ENCODE peak calls at places on chromosomes 4 and X, in six cellular contexts. W is tibial nerve; M is upper lobe of right lung; O is PC-3; N is CD8-positive, alpha-beta memory T cell; L is coronary artery. X is an unnamed sample.

GRCh38 chr4:26826721-26827120 is 33.9 kb upstream of the STIM2 start:
- DNase-seq in W (peak; percentile 22), M (no peak), O (no peak), N (no peak), L (no peak), X (no peak)

GRCh38 chr4:67687639-67688038 is 13.3 kb downstream of the UBA6 start:
- DNase-seq in W (no peak), M (no peak), O (no peak), N (no peak), L (no peak), X (no peak)

GRCh38 chrX:110241816-110242215 is 76.1 kb downstream of the AMMECR1 start:
- DNase-seq in W (no peak), M (no peak), O (peak; percentile 57), N (no peak), L (no peak), X (no peak)

GRCh38 chr4:56908206-56909082 is 744 bp downstream of the REST start:
- DNase-seq in W (peak; percentile 23), M (peak; percentile 89), O (peak; percentile 71), N (peak; percentile 78), L (peak; percentile 84), X (peak; percentile 39)

GRCh38 chrX:48761674-48762471 is at the start of gene GLOD5:
- DNase-seq in W (no peak), M (peak; percentile 81), O (peak; percentile 88), N (no peak), L (no peak), X (peak; percentile 21)

GRCh38 chrX:71302461-71303213 is 1.1 kb downstream of the ITGB1BP2 start:
- DNase-seq in W (no peak), M (no peak), O (peak; percentile 7), N (no peak), L (no peak), X (no peak)

GRCh38 chr4:110850461-110851447 is 227.9 kb upstream of the PITX2 start:
- DNase-seq in W (no peak), M (no peak), O (no peak), N (no peak), L (no peak), X (no peak)

GRCh38 chr4:2042207-2042946 is 16.8 kb upstream of the NAT8L start:
- DNase-seq in W (no peak), M (peak; percentile 69), O (no peak), N (peak; percentile 61), L (no peak), X (no peak)

GRCh38 chrX:130393451-130394074 is 8.1 kb upstream of the GPR119 start:
- DNase-seq in W (peak; percentile 23), M (no peak), O (peak; percentile 74), N (no peak), L (no peak), X (peak; percentile 29)

GRCh38 chr4:185115827-185116232 is 27.2 kb upstream of the SLC25A4 start:
- DNase-seq in W (no peak), M (peak; percentile 69), O (no peak), N (no peak), L (peak; percentile 84), X (no peak)

GRCh38 chr4:105246712-105247111 is 100.0 kb downstream of the TET2 start:
- DNase-seq in W (no peak), M (no peak), O (no peak), N (no peak), L (no peak), X (no peak)

GRCh38 chr4:76689079-76689817 is 208.7 kb downstream of the SOWAHB start:
- DNase-seq in W (peak; percentile 9), M (peak; percentile 75), O (peak; percentile 65), N (no peak), L (no peak), X (no peak)

GRCh38 chrX:112211459-112211858 is 128.9 kb upstream of the TRPC5 start:
- DNase-seq in W (no peak), M (no peak), O (peak; percentile 1), N (no peak), L (no peak), X (no peak)

GRCh38 chr4:110514889-110515479 is 39.0 kb downstream of the ENPEP start:
- DNase-seq in W (no peak), M (no peak), O (peak; percentile 61), N (no peak), L (no peak), X (no peak)

GRCh38 chr4:175325230-175325629 is 407.1 kb downstream of the ADAM29 start:
- DNase-seq in W (peak; percentile 5), M (no peak), O (no peak), N (no peak), L (no peak), X (no peak)

GRCh38 chr4:76752911-76753494 is 144.9 kb downstream of the SOWAHB start:
- DNase-seq in W (no peak), M (no peak), O (peak; percentile 84), N (no peak), L (no peak), X (no peak)

GRCh38 chr4:8032381-8032780 is 92.7 kb upstream of the AFAP1 start:
- DNase-seq in W (no peak), M (peak; percentile 56), O (no peak), N (no peak), L (no peak), X (no peak)

GRCh38 chr4:101818362-101818761 is 27.8 kb downstream of the BANK1 start:
- DNase-seq in W (no peak), M (no peak), O (no peak), N (no peak), L (no peak), X (no peak)

GRCh38 chr4:137994858-137995257 is 247.3 kb downstream of the SLC7A11 start:
- DNase-seq in W (no peak), M (no peak), O (no peak), N (no peak), L (no peak), X (no peak)

GRCh38 chr4:142743071-142743825 is 102.9 kb downstream of the INPP4B start:
- DNase-seq in W (no peak), M (no peak), O (peak; percentile 14), N (no peak), L (no peak), X (no peak)

GRCh38 chr4:122537388-122538135 is 81.0 kb upstream of the IL2 start:
- DNase-seq in W (no peak), M (no peak), O (no peak), N (no peak), L (no peak), X (no peak)

GRCh38 chrX:16765618-16766017 is 20.6 kb upstream of the TXLNG start:
- DNase-seq in W (no peak), M (no peak), O (no peak), N (no peak), L (no peak), X (no peak)

GRCh38 chr4:3283483-3283882 is 9.3 kb upstream of the RGS12 start:
- DNase-seq in W (no peak), M (no peak), O (no peak), N (no peak), L (peak; percentile 55), X (no peak)

GRCh38 chr4:86848732-86849617 is at the start of gene SLC10A6:
- DNase-seq in W (peak; percentile 32), M (no peak), O (no peak), N (no peak), L (no peak), X (no peak)

GRCh38 chr4:113973349-113973748 is 6.1 kb downstream of the ARSJ start:
- DNase-seq in W (no peak), M (no peak), O (no peak), N (no peak), L (no peak), X (no peak)
- H3K27ac ChIP-seq in W (no peak overlapping the region), M (no peak overlapping the region), O (no peak overlapping the region), N (no peak overlapping the region), L (no peak overlapping the region), X (no peak overlapping the region)

GRCh38 chrX:23662853-23663252 is 4.4 kb upstream of the PRDX4 start:
- DNase-seq in W (no peak), M (no peak), O (no peak), N (no peak), L (no peak), X (no peak)
- H3K27ac ChIP-seq in W (no peak overlapping the region), M (no peak overlapping the region), O (no peak overlapping the region), N (no peak overlapping the region), L (no peak overlapping the region), X (no peak overlapping the region)

GRCh38 chr4:95317124-95317820 is 231.5 kb downstream of the UNC5C start:
- DNase-seq in W (no peak), M (no peak), O (no peak), N (no peak), L (no peak), X (no peak)
- H3K27ac ChIP-seq in W (no peak overlapping the region), M (no peak overlapping the region), O (no peak overlapping the region), N (no peak overlapping the region), L (no peak overlapping the region), X (peak overlapping the region; percentile 69)

GRCh38 chr4:11628093-11628725 is 199.5 kb upstream of the HS3ST1 start:
- DNase-seq in W (no peak), M (no peak), O (peak; percentile 58), N (no peak), L (no peak), X (no peak)
- H3K27ac ChIP-seq in W (no peak overlapping the region), M (no peak overlapping the region), O (peak overlapping the region; percentile 63), N (no peak overlapping the region), L (no peak overlapping the region), X (no peak overlapping the region)

DNA sequence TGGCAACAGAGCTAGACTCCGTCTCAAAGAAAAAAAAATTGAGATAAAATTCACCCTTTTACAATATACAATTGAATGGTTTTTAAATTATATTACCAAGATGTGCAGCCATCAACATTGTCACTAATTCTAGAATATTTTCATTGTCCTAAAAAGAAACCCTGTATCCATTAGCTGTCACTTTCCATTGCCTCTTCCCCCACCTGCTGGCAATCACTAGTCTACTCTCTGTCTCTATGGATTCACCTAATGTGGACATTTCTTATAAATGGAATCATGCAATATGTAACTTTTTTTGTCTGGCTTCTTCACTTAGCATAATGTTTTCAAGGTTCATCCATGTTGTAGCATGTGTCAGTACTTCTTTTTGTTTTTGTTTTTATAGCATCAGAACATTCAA is 20.8 kb downstream of the ABHD18 start:
- DNase-seq in W (no peak), M (no peak), O (no peak), N (no peak), L (no peak), X (no peak)
- H3K27ac ChIP-seq in W (no peak overlapping the region), M (no peak overlapping the region), O (no peak overlapping the region), N (no peak overlapping the region), L (no peak overlapping the region), X (no peak overlapping the region)

GRCh38 chrX:46754450-46755075 is 4.4 kb downstream of the SLC9A7 start:
- DNase-seq in W (no peak), M (no peak), O (no peak), N (no peak), L (no peak), X (no peak)
- H3K27ac ChIP-seq in W (no peak overlapping the region), M (no peak overlapping the region), O (no peak overlapping the region), N (no peak overlapping the region), L (no peak overlapping the region), X (no peak overlapping the region)

DNA sequence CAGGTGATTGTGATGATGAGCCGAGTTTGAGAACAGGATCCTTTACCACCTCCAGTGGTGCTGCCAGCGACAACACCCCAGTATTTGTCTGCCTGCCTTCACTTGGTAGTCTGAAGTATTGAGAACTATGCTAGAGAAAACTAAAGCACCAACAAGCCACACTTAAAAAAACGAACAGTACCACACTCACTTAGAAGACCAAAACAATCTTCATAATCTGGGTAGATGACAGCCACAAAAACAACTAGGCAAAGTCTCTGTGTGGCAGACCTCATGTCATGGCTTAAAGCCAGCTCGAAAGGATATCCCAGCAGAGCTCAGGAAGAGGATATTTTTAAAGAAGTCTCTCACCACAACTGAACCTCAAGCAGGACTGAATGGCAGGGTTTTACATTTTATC is 236.0 kb downstream of the GPC3 start:
- DNase-seq in W (no peak), M (no peak), O (no peak), N (no peak), L (no peak), X (no peak)
- H3K27ac ChIP-seq in W (no peak overlapping the region), M (no peak overlapping the region), O (no peak overlapping the region), N (no peak overlapping the region), L (no peak overlapping the region), X (no peak overlapping the region)